ENCODE peak calls at places on chromosomes 5 and 9, in seven cellular contexts. One of them, this sample, is unnamed.

GRCh38 chr5:30197662-30198061 is 995.8 kb upstream of the CDH6 start:
- DNase-seq in A172: no peak
- DNase-seq in GM04504: no peak
- DNase-seq in neuronal stem cell: no peak
- DNase-seq in stimulated activated CD4-positive, alpha-beta T cell treated with anti-CD3 and anti-CD28 coated beads, Interleukin-4, amount 100 ng/mL, for 48 hours: no peak
- DNase-seq in foreskin fibroblast: no peak
- DNase-seq in NCI-H69: no peak
- DNase-seq in this sample: no peak

GRCh38 chr5:143343042-143343441 is 60.4 kb downstream of the NR3C1 start:
- DNase-seq in GM04504: no peak
- DNase-seq in neuronal stem cell: no peak
- DNase-seq in foreskin fibroblast: no peak
- DNase-seq in stimulated activated CD4-positive, alpha-beta T cell treated with anti-CD3 and anti-CD28 coated beads, Interleukin-4, amount 100 ng/mL, for 48 hours: no peak
- DNase-seq in NCI-H69: no peak
- DNase-seq in A172: no peak
- DNase-seq in this sample: no peak

GRCh38 chr5:84430079-84430478 is 45.4 kb upstream of the EDIL3 start:
- DNase-seq in A172: no peak
- DNase-seq in stimulated activated CD4-positive, alpha-beta T cell treated with anti-CD3 and anti-CD28 coated beads, Interleukin-4, amount 100 ng/mL, for 48 hours: no peak
- DNase-seq in NCI-H69: no peak
- DNase-seq in GM04504: no peak
- DNase-seq in foreskin fibroblast: no peak
- DNase-seq in neuronal stem cell: no peak
- DNase-seq in this sample: no peak

GRCh38 chr5:65137631-65138030 is 344.1 kb downstream of the ADAMTS6 start:
- DNase-seq in neuronal stem cell: no peak
- DNase-seq in A172: no peak
- DNase-seq in NCI-H69: no peak
- DNase-seq in GM04504: no peak
- DNase-seq in stimulated activated CD4-positive, alpha-beta T cell treated with anti-CD3 and anti-CD28 coated beads, Interleukin-4, amount 100 ng/mL, for 48 hours: no peak
- DNase-seq in foreskin fibroblast: no peak
- DNase-seq in this sample: no peak

GRCh38 chr9:93136011-93136440 is 2.0 kb upstream of the NINJ1 start:
- DNase-seq in foreskin fibroblast: peak; percentile 39
- DNase-seq in stimulated activated CD4-positive, alpha-beta T cell treated with anti-CD3 and anti-CD28 coated beads, Interleukin-4, amount 100 ng/mL, for 48 hours: no peak
- DNase-seq in neuronal stem cell: no peak
- DNase-seq in GM04504: no peak
- DNase-seq in NCI-H69: peak; percentile 76
- DNase-seq in A172: no peak
- DNase-seq in this sample: no peak

GRCh38 chr5:157930710-157931109 is 71.8 kb upstream of the CLINT1 start:
- DNase-seq in NCI-H69: no peak
- DNase-seq in neuronal stem cell: no peak
- DNase-seq in stimulated activated CD4-positive, alpha-beta T cell treated with anti-CD3 and anti-CD28 coated beads, Interleukin-4, amount 100 ng/mL, for 48 hours: no peak
- DNase-seq in A172: no peak
- DNase-seq in foreskin fibroblast: no peak
- DNase-seq in GM04504: no peak
- DNase-seq in this sample: no peak

GRCh38 chr5:140018096-140018481 is 25.0 kb downstream of the NRG2 start:
- DNase-seq in neuronal stem cell: no peak
- DNase-seq in A172: no peak
- DNase-seq in NCI-H69: no peak
- DNase-seq in foreskin fibroblast: no peak
- DNase-seq in stimulated activated CD4-positive, alpha-beta T cell treated with anti-CD3 and anti-CD28 coated beads, Interleukin-4, amount 100 ng/mL, for 48 hours: no peak
- DNase-seq in GM04504: no peak
- DNase-seq in this sample: no peak

GRCh38 chr9:136668983-136669790 is 6.5 kb downstream of the EGFL7 start:
- DNase-seq in stimulated activated CD4-positive, alpha-beta T cell treated with anti-CD3 and anti-CD28 coated beads, Interleukin-4, amount 100 ng/mL, for 48 hours: no peak
- DNase-seq in A172: peak; percentile 65
- DNase-seq in neuronal stem cell: no peak
- DNase-seq in foreskin fibroblast: no peak
- DNase-seq in NCI-H69: no peak
- DNase-seq in GM04504: no peak
- DNase-seq in this sample: no peak

GRCh38 chr9:63859475-63860215 is 1425.4 kb downstream of the FOXD4L5 start:
- DNase-seq in neuronal stem cell: no peak
- DNase-seq in NCI-H69: no peak
- DNase-seq in A172: peak; percentile 49
- DNase-seq in stimulated activated CD4-positive, alpha-beta T cell treated with anti-CD3 and anti-CD28 coated beads, Interleukin-4, amount 100 ng/mL, for 48 hours: no peak
- DNase-seq in GM04504: no peak
- DNase-seq in foreskin fibroblast: peak; percentile 7
- DNase-seq in this sample: no peak

GRCh38 chr5:5387192-5387591 is 35.3 kb upstream of the ICE1 start:
- DNase-seq in foreskin fibroblast: no peak
- DNase-seq in GM04504: no peak
- DNase-seq in stimulated activated CD4-positive, alpha-beta T cell treated with anti-CD3 and anti-CD28 coated beads, Interleukin-4, amount 100 ng/mL, for 48 hours: no peak
- DNase-seq in neuronal stem cell: no peak
- DNase-seq in A172: peak; percentile 46
- DNase-seq in NCI-H69: no peak
- DNase-seq in this sample: no peak

GRCh38 chr5:50958852-50959457 is 292.5 kb downstream of the PARP8 start:
- DNase-seq in A172: peak; percentile 22
- DNase-seq in neuronal stem cell: peak; percentile 12
- DNase-seq in NCI-H69: peak; percentile 86
- DNase-seq in stimulated activated CD4-positive, alpha-beta T cell treated with anti-CD3 and anti-CD28 coated beads, Interleukin-4, amount 100 ng/mL, for 48 hours: no peak
- DNase-seq in foreskin fibroblast: no peak
- DNase-seq in GM04504: no peak
- DNase-seq in this sample: peak; percentile 8

GRCh38 chr9:95268681-95269080 is 48.8 kb downstream of the FANCC start:
- DNase-seq in A172: no peak
- DNase-seq in neuronal stem cell: no peak
- DNase-seq in foreskin fibroblast: peak; percentile 14
- DNase-seq in NCI-H69: peak; percentile 84
- DNase-seq in stimulated activated CD4-positive, alpha-beta T cell treated with anti-CD3 and anti-CD28 coated beads, Interleukin-4, amount 100 ng/mL, for 48 hours: no peak
- DNase-seq in GM04504: no peak
- DNase-seq in this sample: peak; percentile 44

GRCh38 chr5:62093981-62094380 is 212.0 kb upstream of the KIF2A start:
- DNase-seq in foreskin fibroblast: no peak
- DNase-seq in A172: peak; percentile 35
- DNase-seq in neuronal stem cell: peak; percentile 18
- DNase-seq in GM04504: peak; percentile 0
- DNase-seq in NCI-H69: peak; percentile 97
- DNase-seq in stimulated activated CD4-positive, alpha-beta T cell treated with anti-CD3 and anti-CD28 coated beads, Interleukin-4, amount 100 ng/mL, for 48 hours: no peak
- DNase-seq in this sample: peak; percentile 31

GRCh38 chr9:113011911-113012381 is at the start of gene ZNF883:
- DNase-seq in neuronal stem cell: peak; percentile 48
- DNase-seq in stimulated activated CD4-positive, alpha-beta T cell treated with anti-CD3 and anti-CD28 coated beads, Interleukin-4, amount 100 ng/mL, for 48 hours: peak; percentile 15
- DNase-seq in A172: no peak
- DNase-seq in NCI-H69: peak; percentile 93
- DNase-seq in GM04504: peak; percentile 8
- DNase-seq in foreskin fibroblast: peak; percentile 60
- DNase-seq in this sample: peak; percentile 90

GRCh38 chr5:179336871-179337165 is 8.4 kb downstream of the ADAMTS2 start:
- DNase-seq in foreskin fibroblast: no peak
- DNase-seq in stimulated activated CD4-positive, alpha-beta T cell treated with anti-CD3 and anti-CD28 coated beads, Interleukin-4, amount 100 ng/mL, for 48 hours: no peak
- DNase-seq in A172: no peak
- DNase-seq in neuronal stem cell: no peak
- DNase-seq in GM04504: no peak
- DNase-seq in NCI-H69: no peak
- DNase-seq in this sample: no peak

GRCh38 chr9:35859310-35859994 is 10.7 kb downstream of the OR13J1 start:
- DNase-seq in stimulated activated CD4-positive, alpha-beta T cell treated with anti-CD3 and anti-CD28 coated beads, Interleukin-4, amount 100 ng/mL, for 48 hours: no peak
- DNase-seq in NCI-H69: peak; percentile 11
- DNase-seq in A172: peak; percentile 58
- DNase-seq in GM04504: no peak
- DNase-seq in foreskin fibroblast: peak; percentile 43
- DNase-seq in neuronal stem cell: no peak
- DNase-seq in this sample: no peak

GRCh38 chr5:168227001-168227400 is 64.4 kb upstream of the WWC1 start:
- DNase-seq in GM04504: no peak
- DNase-seq in NCI-H69: no peak
- DNase-seq in foreskin fibroblast: no peak
- DNase-seq in stimulated activated CD4-positive, alpha-beta T cell treated with anti-CD3 and anti-CD28 coated beads, Interleukin-4, amount 100 ng/mL, for 48 hours: no peak
- DNase-seq in A172: peak; percentile 25
- DNase-seq in neuronal stem cell: no peak
- DNase-seq in this sample: no peak

GRCh38 chr5:151742870-151743294 is 15.5 kb downstream of the ATOX1 start:
- DNase-seq in A172: peak; percentile 92
- DNase-seq in foreskin fibroblast: peak; percentile 64
- DNase-seq in neuronal stem cell: peak; percentile 49
- DNase-seq in stimulated activated CD4-positive, alpha-beta T cell treated with anti-CD3 and anti-CD28 coated beads, Interleukin-4, amount 100 ng/mL, for 48 hours: no peak
- DNase-seq in GM04504: no peak
- DNase-seq in NCI-H69: peak; percentile 38
- DNase-seq in this sample: no peak

GRCh38 chr9:37904647-37905505 is 949 bp upstream of the SLC25A51 start:
- DNase-seq in foreskin fibroblast: peak; percentile 32
- DNase-seq in GM04504: no peak
- DNase-seq in NCI-H69: peak; percentile 83
- DNase-seq in neuronal stem cell: no peak
- DNase-seq in stimulated activated CD4-positive, alpha-beta T cell treated with anti-CD3 and anti-CD28 coated beads, Interleukin-4, amount 100 ng/mL, for 48 hours: no peak
- DNase-seq in A172: no peak
- DNase-seq in this sample: no peak

GRCh38 chr5:11247224-11247623 is 486.2 kb upstream of the DAP start:
- DNase-seq in stimulated activated CD4-positive, alpha-beta T cell treated with anti-CD3 and anti-CD28 coated beads, Interleukin-4, amount 100 ng/mL, for 48 hours: no peak
- DNase-seq in foreskin fibroblast: no peak
- DNase-seq in NCI-H69: no peak
- DNase-seq in GM04504: no peak
- DNase-seq in A172: no peak
- DNase-seq in neuronal stem cell: no peak
- DNase-seq in this sample: no peak

GRCh38 chr9:36862206-36863145 is 171.6 kb downstream of the PAX5 start:
- DNase-seq in foreskin fibroblast: peak; percentile 24
- DNase-seq in GM04504: no peak
- DNase-seq in neuronal stem cell: no peak
- DNase-seq in A172: peak; percentile 4
- DNase-seq in NCI-H69: peak; percentile 65
- DNase-seq in stimulated activated CD4-positive, alpha-beta T cell treated with anti-CD3 and anti-CD28 coated beads, Interleukin-4, amount 100 ng/mL, for 48 hours: no peak
- DNase-seq in this sample: no peak

GRCh38 chr9:130179508-130179907 is 7.3 kb downstream of the NCS1 start:
- DNase-seq in foreskin fibroblast: no peak
- DNase-seq in stimulated activated CD4-positive, alpha-beta T cell treated with anti-CD3 and anti-CD28 coated beads, Interleukin-4, amount 100 ng/mL, for 48 hours: no peak
- DNase-seq in neuronal stem cell: no peak
- DNase-seq in NCI-H69: no peak
- DNase-seq in A172: no peak
- DNase-seq in GM04504: no peak
- DNase-seq in this sample: no peak

GRCh38 chr9:134945509-134946275 is 28.0 kb upstream of the FCN1 start:
- DNase-seq in neuronal stem cell: no peak
- DNase-seq in NCI-H69: no peak
- DNase-seq in A172: no peak
- DNase-seq in foreskin fibroblast: no peak
- DNase-seq in GM04504: no peak
- DNase-seq in stimulated activated CD4-positive, alpha-beta T cell treated with anti-CD3 and anti-CD28 coated beads, Interleukin-4, amount 100 ng/mL, for 48 hours: no peak
- DNase-seq in this sample: no peak

GRCh38 chr9:132411091-132411508 is 1.1 kb downstream of the CFAP77 start:
- DNase-seq in NCI-H69: peak; percentile 95
- DNase-seq in stimulated activated CD4-positive, alpha-beta T cell treated with anti-CD3 and anti-CD28 coated beads, Interleukin-4, amount 100 ng/mL, for 48 hours: peak; percentile 58
- DNase-seq in A172: no peak
- DNase-seq in GM04504: no peak
- DNase-seq in neuronal stem cell: peak; percentile 70
- DNase-seq in foreskin fibroblast: peak; percentile 9
- DNase-seq in this sample: peak; percentile 66

GRCh38 chr5:71705416-71705815 is 13.7 kb upstream of the CARTPT start:
- DNase-seq in neuronal stem cell: no peak
- DNase-seq in GM04504: no peak
- DNase-seq in stimulated activated CD4-positive, alpha-beta T cell treated with anti-CD3 and anti-CD28 coated beads, Interleukin-4, amount 100 ng/mL, for 48 hours: no peak
- DNase-seq in foreskin fibroblast: peak; percentile 7
- DNase-seq in NCI-H69: no peak
- DNase-seq in A172: no peak
- DNase-seq in this sample: no peak

GRCh38 chr5:132471944-132472343 is 18.6 kb downstream of the IRF1 start:
- DNase-seq in A172: peak; percentile 61
- DNase-seq in foreskin fibroblast: no peak
- DNase-seq in GM04504: no peak
- DNase-seq in NCI-H69: no peak
- DNase-seq in stimulated activated CD4-positive, alpha-beta T cell treated with anti-CD3 and anti-CD28 coated beads, Interleukin-4, amount 100 ng/mL, for 48 hours: no peak
- DNase-seq in neuronal stem cell: no peak
- DNase-seq in this sample: no peak

This sample was measured in DMS79.